ENCODE peak calls at places on chromosomes 13 and 19, in four cellular contexts. C is GM23248, N is neural progenitor cell, T is GM12878. M is an unnamed sample.
A peak's percentile ranks its signal among the peaks of the same experiment; 100 is the strongest.

GRCh38 chr13:43878897-43879322 is 630 bp downstream of the CCDC122 start:
- DNase-seq in C (peak; percentile 90), N (peak; percentile 71), T (peak; percentile 13), M (no peak)

GRCh38 chr13:112896736-112897602 is 72.0 kb upstream of the MCF2L start:
- DNase-seq in C (no peak), N (no peak), T (no peak), M (no peak)

GRCh38 chr13:91017031-91017668 is 330.3 kb upstream of the MIR17HG start:
- DNase-seq in C (peak; percentile 52), N (peak; percentile 66), T (peak; percentile 9), M (no peak)

GRCh38 chr13:64579331-64579730 is 2650.8 kb downstream of the PCDH9 start:
- DNase-seq in C (no peak), N (no peak), T (no peak), M (no peak)

GRCh38 chr19:40803857-40804782 is 5.1 kb downstream of the EGLN2 start:
- DNase-seq in C (no peak), N (no peak), T (peak; percentile 57), M (no peak)

GRCh38 chr13:61414686-61415664 is 674 bp downstream of the PCDH20 start:
- DNase-seq in C (no peak), N (peak; percentile 91), T (no peak), M (no peak)

GRCh38 chr13:97749174-97749573 is 204.3 kb upstream of the IPO5 start:
- DNase-seq in C (peak; percentile 27), N (no peak), T (no peak), M (no peak)

GRCh38 chr19:7450243-7451223 is 38.3 kb downstream of the PEX11G start:
- DNase-seq in C (peak; percentile 10), N (peak; percentile 36), T (peak; percentile 49), M (peak; percentile 41)

GRCh38 chr19:35346193-35347052 is 1.3 kb upstream of the FFAR1 start:
- DNase-seq in C (no peak), N (no peak), T (peak; percentile 74), M (no peak)

GRCh38 chr13:42926555-42926954 is 65.5 kb downstream of the EPSTI1 start:
- DNase-seq in C (peak; percentile 2), N (no peak), T (no peak), M (no peak)

GRCh38 chr13:38879278-38879677 is 111.4 kb downstream of the STOML3 start:
- DNase-seq in C (no peak), N (no peak), T (no peak), M (no peak)

GRCh38 chr19:15836595-15837398 is 21.3 kb upstream of the OR10H1 start:
- DNase-seq in C (peak; percentile 99), N (no peak), T (peak; percentile 61), M (peak; percentile 84)

GRCh38 chr19:46860846-46861690 is at the start of gene ARHGAP35:
- DNase-seq in C (peak; percentile 87), N (no peak), T (no peak), M (no peak)

GRCh38 chr13:112634102-112634501 is 46.1 kb upstream of the TUBGCP3 start:
- DNase-seq in C (no peak), N (no peak), T (no peak), M (no peak)

GRCh38 chr19:22784051-22784450 is at the start of gene ZNF99:
- DNase-seq in C (no peak), N (no peak), T (no peak), M (no peak)

GRCh38 chr13:21657538-21657937 is 13.3 kb upstream of the FGF9 start:
- DNase-seq in C (peak; percentile 75), N (no peak), T (no peak), M (peak; percentile 64)

GRCh38 chr19:16328824-16329482 is 4.3 kb downstream of the KLF2 start:
- DNase-seq in C (peak; percentile 58), N (no peak), T (no peak), M (no peak)

GRCh38 chr13:26628706-26629105 is 71.2 kb downstream of the WASF3 start:
- DNase-seq in C (peak; percentile 48), N (peak; percentile 41), T (no peak), M (no peak)

GRCh38 chr19:23415561-23416191 is 20.4 kb upstream of the ZNF91 start:
- DNase-seq in C (peak; percentile 25), N (peak; percentile 94), T (no peak), M (no peak)

GRCh38 chr19:37304190-37304883 is 66.6 kb upstream of the ZNF527 start:
- DNase-seq in C (no peak), N (peak; percentile 64), T (no peak), M (no peak)

GRCh38 chr13:97367427-97367826 is 66.5 kb upstream of the RAP2A start:
- DNase-seq in C (peak; percentile 86), N (peak; percentile 59), T (no peak), M (no peak)

GRCh38 chr13:52968074-52968700 is 60.4 kb upstream of the OLFM4 start:
- DNase-seq in C (peak; percentile 82), N (peak; percentile 92), T (peak; percentile 16), M (peak; percentile 21)

DNA sequence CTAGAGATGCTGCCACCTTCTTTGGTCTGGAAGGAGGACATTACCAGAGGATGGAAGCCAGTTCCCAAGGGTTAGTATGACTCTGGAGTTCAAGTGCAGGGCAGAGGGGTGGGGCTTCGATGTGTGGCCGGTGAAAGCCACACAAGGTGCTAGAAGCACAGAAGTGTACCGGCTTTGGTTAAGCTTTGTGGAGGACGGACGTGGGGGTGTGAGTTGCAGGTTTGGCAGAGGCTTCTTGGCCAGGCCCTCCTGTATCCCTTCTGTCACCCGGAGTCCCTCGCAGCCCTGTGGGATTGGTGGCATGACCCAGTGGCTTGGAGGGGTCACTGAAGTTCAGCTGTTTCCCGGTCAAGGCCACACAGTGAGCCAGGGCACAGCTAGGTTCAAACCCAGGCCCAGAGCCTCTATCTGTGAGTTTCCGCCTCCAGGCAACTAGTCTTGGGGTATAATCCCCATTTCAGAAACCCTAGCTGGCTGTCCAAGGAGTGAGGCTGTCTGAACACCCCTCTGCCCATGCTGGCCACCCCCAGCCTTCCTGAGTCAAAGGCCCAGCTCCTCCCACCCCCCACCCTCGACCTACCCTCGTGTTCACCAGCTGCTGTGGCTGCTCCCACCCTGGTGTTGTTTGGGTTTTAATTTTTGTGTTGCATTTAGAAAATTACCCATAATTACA is 4.6 kb upstream of the SSBP4 start:
- DNase-seq in C (peak; percentile 71), N (peak; percentile 1), T (no peak), M (no peak)
- H3K4me3 ChIP-seq in C (peak overlapping the region; percentile 67), N (no peak overlapping the region), T (peak overlapping the region; percentile 59), M (no peak overlapping the region)

GRCh38 chr13:40666905-40667621 is 622 bp upstream of the FOXO1 start:
- DNase-seq in C (peak; percentile 77), N (peak; percentile 84), T (no peak), M (no peak)

GRCh38 chr13:40665061-40665753 is 1.2 kb downstream of the FOXO1 start:
- DNase-seq in C (peak; percentile 43), N (peak; percentile 59), T (no peak), M (no peak)

GRCh38 chr13:40667622-40667978 is 1.2 kb upstream of the FOXO1 start:
- DNase-seq in C (no peak), N (peak; percentile 35), T (no peak), M (no peak)

GRCh38 chr13:40665754-40666057 is 735 bp downstream of the FOXO1 start:
- DNase-seq in C (peak; percentile 58), N (no peak), T (no peak), M (no peak)

DNA sequence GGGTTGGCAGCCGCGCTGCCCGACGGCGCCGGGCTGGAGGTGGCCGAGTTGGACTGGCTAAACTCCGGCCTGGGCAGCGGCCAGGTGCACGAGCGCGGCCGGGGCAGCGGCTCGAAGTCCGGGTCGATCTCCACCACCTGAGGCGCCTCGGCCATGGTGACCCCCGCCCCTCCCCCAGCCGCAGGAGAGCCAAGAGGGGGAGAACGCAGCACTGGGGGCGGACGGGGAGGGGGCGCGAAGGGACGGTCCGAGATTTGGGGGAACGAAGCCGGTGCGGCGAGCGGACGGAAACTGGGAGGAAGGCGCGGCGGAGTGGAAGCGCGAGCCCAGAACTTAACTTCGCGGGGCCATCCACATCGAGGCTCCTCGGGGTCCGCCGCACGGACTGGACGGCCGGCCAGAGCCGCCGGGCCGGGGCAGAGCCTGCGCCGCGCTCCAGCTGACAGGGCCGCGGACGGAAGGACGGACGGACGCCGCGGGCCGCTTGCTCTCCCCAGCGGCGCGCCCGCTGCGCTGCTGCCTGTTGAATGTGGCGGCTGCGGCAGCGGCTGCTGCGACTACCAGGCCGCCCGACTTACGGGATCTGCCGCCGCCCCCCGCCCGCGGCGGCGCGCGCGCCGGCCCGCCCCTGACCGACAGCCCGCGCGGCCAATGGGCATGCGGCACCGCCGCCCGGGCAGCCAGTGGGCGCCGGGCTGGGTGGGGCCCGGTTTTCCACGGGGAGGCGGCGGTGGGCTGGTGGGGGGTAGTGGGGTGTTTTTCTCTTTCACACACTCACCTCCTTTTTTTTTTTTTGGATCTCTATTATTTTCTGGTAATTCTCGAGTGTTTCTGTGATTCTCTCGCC is at the start of gene FOXO1:
- DNase-seq in C (peak; percentile 92), N (peak; percentile 94), T (no peak), M (no peak)
- H3K9ac ChIP-seq in C (peak within 1 kb of the TSS; percentile 65), N (no peak within 1 kb of the TSS), T (peak within 1 kb of the TSS; percentile 80), M (peak within 1 kb of the TSS; percentile 89)

DNA sequence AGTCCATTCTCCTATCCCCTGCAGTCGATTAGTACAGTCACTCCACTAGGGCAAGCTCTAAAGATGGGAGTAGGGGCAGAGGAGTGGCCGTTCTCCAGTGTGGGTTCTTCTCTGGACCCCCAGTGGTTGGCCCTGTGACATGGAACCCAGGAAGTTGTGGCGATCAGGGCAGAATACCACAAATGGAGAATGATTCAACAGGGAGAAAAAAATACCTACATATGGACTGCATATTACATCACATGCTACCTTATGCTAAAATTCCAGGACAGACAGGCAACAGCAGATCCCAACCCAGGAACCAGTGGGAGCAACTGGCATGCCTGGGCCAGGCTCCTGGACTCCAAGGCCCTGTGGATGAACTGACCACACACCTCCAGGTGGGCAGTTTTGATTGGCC is 20.4 kb downstream of the POU2F2 start:
- DNase-seq in C (peak; percentile 64), N (no peak), T (no peak), M (no peak)
- H3K4me3 ChIP-seq in C (no peak overlapping the region), N (no peak overlapping the region), T (no peak overlapping the region), M (peak overlapping the region; percentile 30)

DNA sequence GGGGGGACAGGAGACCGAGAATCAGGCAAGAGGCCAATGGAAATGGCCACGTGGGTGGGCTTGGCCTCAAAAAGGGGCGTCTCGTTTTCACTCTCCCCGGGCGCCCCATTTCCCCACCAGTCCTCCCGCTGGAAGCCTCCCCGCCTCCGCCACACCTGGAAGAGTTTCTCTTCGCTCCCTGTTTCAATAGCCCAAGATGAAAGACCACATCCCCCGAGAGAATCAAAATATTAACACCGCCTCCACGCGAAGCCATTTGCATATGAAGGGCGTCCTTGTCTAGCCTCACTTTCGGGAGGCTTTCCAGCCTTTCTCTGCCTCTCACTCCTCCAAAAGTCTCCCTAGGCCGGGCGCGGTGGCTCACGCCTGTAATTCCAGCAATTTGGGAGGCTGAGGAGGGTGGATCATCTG is 691 bp upstream of the OLFM2 start:
- DNase-seq in C (no peak), N (peak; percentile 53), T (no peak), M (no peak)
- H3K9ac ChIP-seq in C (no peak overlapping the region), N (no peak overlapping the region), T (no peak overlapping the region), M (no peak overlapping the region)

GRCh38 chr19:48722196-48722708 is 2.7 kb upstream of the MAMSTR start:
- DNase-seq in C (no peak), N (no peak), T (no peak), M (no peak)

GRCh38 chr19:48719263-48720171 is at the start of gene MAMSTR:
- DNase-seq in C (no peak), N (no peak), T (no peak), M (no peak)

GRCh38 chr19:48720613-48721296 is 1.2 kb upstream of the MAMSTR start:
- DNase-seq in C (peak; percentile 100), N (peak; percentile 100), T (peak; percentile 90), M (no peak)

GRCh38 chr19:48718711-48719231 is 754 bp downstream of the MAMSTR start:
- DNase-seq in C (no peak), N (no peak), T (no peak), M (no peak)

GRCh38 chr19:48720251-48720612 is 707 bp upstream of the MAMSTR start:
- DNase-seq in C (no peak), N (no peak), T (no peak), M (no peak)
- H3K4me3 ChIP-seq in C (peak overlapping the region; percentile 86), N (peak overlapping the region; percentile 62), T (no peak overlapping the region), M (no peak overlapping the region)

GRCh38 chr13:110524484-110525254 is 36.9 kb downstream of the RAB20 start:
- DNase-seq in C (no peak), N (no peak), T (no peak), M (no peak)
- H3K9ac ChIP-seq in C (no peak overlapping the region), N (no peak overlapping the region), T (no peak overlapping the region), M (no peak overlapping the region)

M was measured in keratinocyte.